ENCODE peak calls at places on chromosomes 1 and 21, in four cellular contexts. Y, T, W and O are unnamed samples.

GRCh38 chr1:53686371-53687267 is 52.3 kb downstream of the GLIS1 start:
- DNase-seq in Y (no peak), W (no peak), T (no peak), O (no peak)

GRCh38 chr1:8284167-8284566 is 33.7 kb upstream of the SLC45A1 start:
- DNase-seq in T (no peak), W (no peak), Y (no peak), O (no peak)

GRCh38 chr1:66552829-66553228 is 18.9 kb downstream of the SGIP1 start:
- DNase-seq in W (no peak), Y (no peak), T (no peak), O (peak; percentile 20)

GRCh38 chr1:22592051-22592450 is 28.8 kb downstream of the EPHA8 start:
- DNase-seq in T (no peak), Y (no peak), W (no peak), O (no peak)

GRCh38 chr1:63643926-63644325 is 50.7 kb downstream of the PGM1 start:
- DNase-seq in W (no peak), Y (no peak), T (no peak), O (no peak)

GRCh38 chr1:78553859-78554258 is 63.1 kb downstream of the PTGFR start:
- DNase-seq in W (peak; percentile 19), Y (no peak), T (no peak), O (no peak)

GRCh38 chr1:56285554-56286402 is 293.6 kb downstream of the PLPP3 start:
- DNase-seq in Y (no peak), T (no peak), W (no peak), O (no peak)

GRCh38 chr21:46326110-46326703 is 2.3 kb downstream of the PCNT start:
- DNase-seq in W (no peak), Y (no peak), T (no peak), O (no peak)

GRCh38 chr1:233440952-233441401 is 113.5 kb downstream of the MAP3K21 start:
- DNase-seq in W (peak; percentile 75), Y (no peak), T (peak; percentile 80), O (peak; percentile 16)

GRCh38 chr21:34367320-34367935 is 3.6 kb downstream of the KCNE2 start:
- DNase-seq in W (peak; percentile 68), Y (no peak), T (peak; percentile 47), O (no peak)

GRCh38 chr1:59292557-59292956 is 4.3 kb upstream of the FGGY start:
- DNase-seq in Y (no peak), T (no peak), W (peak; percentile 94), O (no peak)

GRCh38 chr1:182003953-182004586 is 57.4 kb downstream of the ZNF648 start:
- DNase-seq in Y (no peak), W (no peak), T (no peak), O (no peak)

GRCh38 chr1:20448626-20449215 is 37.3 kb downstream of the CAMK2N1 start:
- DNase-seq in Y (no peak), T (no peak), W (no peak), O (no peak)

GRCh38 chr1:6461237-6461530 is 4.8 kb downstream of the TNFRSF25 start:
- DNase-seq in W (no peak), Y (no peak), T (no peak), O (no peak)

GRCh38 chr1:227999056-227999930 is 7.5 kb upstream of the WNT3A start:
- DNase-seq in W (peak; percentile 88), T (peak; percentile 84), Y (peak; percentile 34), O (peak; percentile 34)

GRCh38 chr1:27656157-27656893 is 15.7 kb downstream of the IFI6 start:
- DNase-seq in T (no peak), W (peak; percentile 36), Y (no peak), O (no peak)

GRCh38 chr1:166918618-166919017 is 42.6 kb upstream of the TADA1 start:
- DNase-seq in W (no peak), Y (no peak), T (no peak), O (no peak)

GRCh38 chr1:19311503-19311930 is 427 bp downstream of the AKR7A2 start:
- DNase-seq in Y (no peak), W (no peak), T (no peak), O (no peak)

GRCh38 chr1:221397606-221398005 is 344.3 kb downstream of the DUSP10 start:
- DNase-seq in W (no peak), T (no peak), Y (no peak), O (no peak)

GRCh38 chr1:40185951-40186864 is 25.0 kb downstream of the RLF start:
- DNase-seq in W (no peak), Y (peak; percentile 14), T (no peak), O (no peak)

GRCh38 chr1:54807756-54808155 is 6.6 kb upstream of the TTC22 start:
- DNase-seq in T (no peak), Y (no peak), W (no peak), O (no peak)

GRCh38 chr1:63772876-63773275 is 941 bp upstream of the ROR1 start:
- DNase-seq in Y (no peak), W (no peak), T (no peak), O (no peak)

GRCh38 chr1:178774263-178774662 is 49.2 kb downstream of the RALGPS2 start:
- DNase-seq in W (peak; percentile 56), T (peak; percentile 55), Y (no peak), O (no peak)

GRCh38 chr1:77322061-77322900 is 40.5 kb downstream of the AK5 start:
- DNase-seq in T (peak; percentile 95), W (no peak), Y (no peak), O (no peak)

GRCh38 chr1:193311226-193311948 is 125.0 kb upstream of the B3GALT2 start:
- DNase-seq in W (no peak), T (no peak), Y (no peak), O (no peak)